ENCODE peak calls at places on chromosome 1, in five cellular contexts. M is testis, B is retinal pigment epithelial cell, L is tibial nerve, K is bronchial epithelial cell. O is an unnamed sample.

GRCh38 chr1:178566187-178566586 is 53.3 kb downstream of the TEX35 start:
- DNase-seq in M (no peak), B (no peak), L (no peak), K (no peak), O (no peak)

GRCh38 chr1:44472614-44473262 is 67.7 kb downstream of the RNF220 start:
- DNase-seq in M (no peak), B (no peak), L (no peak), K (no peak), O (no peak)

GRCh38 chr1:22154626-22155025 is 11.7 kb upstream of the WNT4 start:
- DNase-seq in M (no peak), B (no peak), L (no peak), K (no peak), O (no peak)

GRCh38 chr1:37186246-37186756 is 152.0 kb upstream of the GRIK3 start:
- DNase-seq in M (no peak), B (no peak), L (no peak), K (peak), O (no peak)

GRCh38 chr1:115459161-115459560 is 121.1 kb upstream of the NGF start:
- DNase-seq in M (no peak), B (no peak), L (no peak), K (no peak), O (no peak)

GRCh38 chr1:241770115-241770514 is 77.9 kb upstream of the EXO1 start:
- DNase-seq in M (no peak), B (no peak), L (no peak), K (no peak), O (no peak)

GRCh38 chr1:178599087-178599486 is 86.2 kb downstream of the TEX35 start:
- DNase-seq in M (no peak), B (no peak), L (no peak), K (no peak), O (no peak)

GRCh38 chr1:27935721-27936120 is 921 bp downstream of the SMPDL3B start:
- DNase-seq in M (no peak), B (no peak), L (no peak), K (no peak), O (no peak)

GRCh38 chr1:12153181-12153785 is 13.5 kb upstream of the TNFRSF1B start:
- DNase-seq in M (peak), B (no peak), L (no peak), K (no peak), O (no peak)

GRCh38 chr1:184060316-184060715 is 8.8 kb downstream of the TSEN15 start:
- DNase-seq in M (no peak), B (no peak), L (no peak), K (no peak), O (no peak)

GRCh38 chr1:20887269-20887668 is 100.2 kb upstream of the HP1BP3 start:
- DNase-seq in M (no peak), B (no peak), L (no peak), K (no peak), O (no peak)

GRCh38 chr1:226632922-226633351 is 84.4 kb downstream of the STUM start:
- DNase-seq in M (peak), B (no peak), L (no peak), K (no peak), O (no peak)

GRCh38 chr1:226631229-226632000 is 82.9 kb downstream of the STUM start:
- DNase-seq in M (no peak), B (no peak), L (no peak), K (no peak), O (no peak)

GRCh38 chr1:226630592-226630991 is 82.0 kb downstream of the STUM start:
- DNase-seq in M (no peak), B (no peak), L (no peak), K (no peak), O (no peak)

GRCh38 chr1:226633541-226634155 is 85.1 kb downstream of the STUM start:
- DNase-seq in M (no peak), B (no peak), L (no peak), K (no peak), O (no peak)

DNA sequence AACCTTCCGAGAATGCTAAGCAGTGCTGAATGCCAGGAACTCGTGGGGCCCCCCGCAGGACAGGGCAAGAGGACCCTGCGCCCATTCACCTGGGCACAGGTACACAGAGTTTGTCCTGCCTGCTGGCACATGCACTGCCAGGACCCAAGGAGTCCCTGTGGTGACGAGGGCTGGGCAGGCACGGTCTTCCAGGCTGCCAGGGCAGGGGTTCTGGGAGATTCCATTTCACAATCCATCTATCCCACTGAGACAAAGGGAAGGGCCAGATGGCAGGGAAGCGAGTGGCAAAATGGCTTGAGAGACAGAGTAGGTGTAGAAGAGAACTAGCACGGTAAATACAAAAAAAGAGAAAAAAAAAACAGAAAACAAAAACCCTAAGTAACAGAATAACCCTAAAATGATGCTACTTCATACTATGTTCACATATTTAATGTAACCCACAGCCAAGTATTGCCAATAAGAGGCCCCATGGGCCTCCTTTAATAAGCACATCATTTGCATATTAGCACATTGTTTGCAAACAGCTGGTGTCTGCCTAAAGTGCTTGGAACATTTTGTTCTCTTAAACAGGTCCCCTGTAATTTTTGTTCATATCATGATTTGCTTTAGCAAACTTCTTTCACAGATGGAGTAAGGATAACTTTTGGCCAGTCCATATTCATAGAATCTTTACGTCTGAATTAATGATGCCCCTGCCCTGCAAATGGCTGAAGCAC is 83.8 kb downstream of the STUM start:
- DNase-seq in M (no peak), B (no peak), L (no peak), K (no peak), O (no peak)
- H3K4me3 ChIP-seq in M (no peak), B (no peak), L (no peak), K (no peak), O (no peak)

DNA sequence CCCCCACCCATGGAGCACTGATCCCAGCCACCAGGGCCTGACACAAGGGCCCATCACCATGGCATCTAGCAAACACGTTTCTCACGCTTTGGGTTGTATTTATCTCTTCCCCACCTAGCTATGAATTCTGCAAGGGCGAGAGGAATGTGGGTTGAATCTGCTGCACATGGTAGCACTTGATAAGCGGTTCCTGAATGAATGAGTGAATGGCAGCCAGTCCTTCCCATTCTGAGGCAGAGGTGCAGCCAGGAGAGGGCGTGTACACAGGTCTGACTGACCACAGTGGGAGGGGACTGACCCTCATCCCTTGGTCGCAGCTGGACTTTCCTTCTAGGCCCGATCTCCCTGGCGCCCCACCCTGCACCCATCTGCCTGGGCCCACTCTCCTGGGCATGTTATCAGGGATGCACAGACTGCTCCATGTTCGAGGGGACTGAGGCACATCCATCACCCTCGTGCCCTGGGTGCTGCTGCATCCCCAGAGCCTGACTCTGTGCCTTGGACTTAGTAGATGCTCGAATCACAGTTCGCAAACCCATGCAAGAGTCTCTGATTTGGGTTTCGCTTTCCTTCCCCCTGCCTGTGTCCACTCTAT is 1.0 kb downstream of the RD3 start:
- DNase-seq in M (no peak), B (no peak), L (no peak), K (no peak), O (no peak)
- TF ChIP-seq CTCF in M (no peak), B (no peak), L (no peak), K (no peak), O (no peak)

DNA sequence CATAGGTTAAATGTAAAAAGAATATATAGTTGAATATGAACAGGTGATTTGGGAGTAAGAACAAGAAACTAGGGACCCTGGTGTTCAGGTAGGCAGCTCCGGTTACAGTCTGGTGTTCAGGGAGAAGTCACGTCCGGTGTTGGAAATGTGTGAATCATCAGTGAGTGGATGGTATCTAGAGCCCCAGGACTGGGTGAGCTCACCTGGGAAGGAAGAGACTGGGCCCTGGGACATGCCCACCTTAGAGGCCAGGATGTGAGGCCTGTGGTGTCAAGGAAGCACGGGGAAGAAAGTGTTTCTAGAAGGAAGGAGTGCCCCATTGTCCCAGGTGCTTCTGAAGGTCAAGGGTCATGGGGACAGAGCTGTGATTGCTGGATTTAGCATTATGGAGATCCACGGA is 1.5 kb upstream of the GJB3 start:
- DNase-seq in M (no peak), B (no peak), L (no peak), K (peak), O (no peak)
- H3K4me3 ChIP-seq in M (no peak), B (no peak), L (no peak), K (no peak), O (no peak)

GRCh38 chr1:54406339-54407181 is at the start of gene SSBP3:
- DNase-seq in M (peak), B (peak), L (peak), K (peak), O (no peak)
- TF ChIP-seq CTCF in M (no peak), B (no peak), L (no peak), K (no peak), O (no peak)

O was measured in epithelial cell of proximal tubule.